ENCODE peak calls at places on chromosomes 5 and 9, in seven cellular contexts. One of them, this sample, is unnamed. For H3K4me1 and H3K27me3, the result is how much of the 10 kb centered on the place peaks cover.

GRCh38 chr5:96332535-96333396 is 100.3 kb downstream of the PCSK1 start:
- DNase-seq in cardiac muscle cell: no peak
- DNase-seq in gastrocnemius medialis: no peak
- DNase-seq in fibroblast of lung: no peak
- DNase-seq in ovary: no peak
- DNase-seq in naive thymus-derived CD4-positive, alpha-beta T cell: no peak
- DNase-seq in transverse colon: no peak
- DNase-seq in this sample: no peak

GRCh38 chr5:93596310-93596675 is 13.3 kb downstream of the NR2F1 start:
- DNase-seq in fibroblast of lung: no peak
- DNase-seq in ovary: peak
- DNase-seq in gastrocnemius medialis: no peak
- DNase-seq in naive thymus-derived CD4-positive, alpha-beta T cell: no peak
- DNase-seq in transverse colon: no peak
- DNase-seq in cardiac muscle cell: no peak
- DNase-seq in this sample: no peak

GRCh38 chr5:132418876-132419275 is 49.4 kb downstream of the SLC22A5 start:
- DNase-seq in transverse colon: no peak
- DNase-seq in fibroblast of lung: no peak
- DNase-seq in ovary: no peak
- DNase-seq in gastrocnemius medialis: no peak
- DNase-seq in naive thymus-derived CD4-positive, alpha-beta T cell: no peak
- DNase-seq in cardiac muscle cell: no peak
- DNase-seq in this sample: no peak

GRCh38 chr9:93491593-93492232 is 38.3 kb upstream of the FAM120AOS start:
- DNase-seq in fibroblast of lung: no peak
- DNase-seq in gastrocnemius medialis: no peak
- DNase-seq in transverse colon: no peak
- DNase-seq in ovary: no peak
- DNase-seq in cardiac muscle cell: no peak
- DNase-seq in naive thymus-derived CD4-positive, alpha-beta T cell: no peak
- DNase-seq in this sample: no peak

GRCh38 chr9:124133752-124134151 is 122.2 kb downstream of the LHX2 start:
- DNase-seq in cardiac muscle cell: peak
- DNase-seq in fibroblast of lung: peak
- DNase-seq in transverse colon: peak
- DNase-seq in gastrocnemius medialis: no peak
- DNase-seq in ovary: no peak
- DNase-seq in naive thymus-derived CD4-positive, alpha-beta T cell: no peak
- DNase-seq in this sample: no peak

GRCh38 chr5:164784230-164784629 is 1278.8 kb downstream of the MAT2B start:
- DNase-seq in ovary: no peak
- DNase-seq in naive thymus-derived CD4-positive, alpha-beta T cell: no peak
- DNase-seq in fibroblast of lung: no peak
- DNase-seq in cardiac muscle cell: no peak
- DNase-seq in transverse colon: no peak
- DNase-seq in gastrocnemius medialis: no peak
- DNase-seq in this sample: no peak

GRCh38 chr5:61123145-61123544 is 39.1 kb downstream of the SMIM15 start:
- DNase-seq in gastrocnemius medialis: no peak
- DNase-seq in cardiac muscle cell: no peak
- DNase-seq in naive thymus-derived CD4-positive, alpha-beta T cell: no peak
- DNase-seq in fibroblast of lung: no peak
- DNase-seq in transverse colon: peak
- DNase-seq in ovary: no peak
- DNase-seq in this sample: no peak

GRCh38 chr9:78358329-78359051 is 61.6 kb downstream of the PSAT1 start:
- DNase-seq in fibroblast of lung: no peak
- DNase-seq in cardiac muscle cell: no peak
- DNase-seq in ovary: no peak
- DNase-seq in transverse colon: no peak
- DNase-seq in gastrocnemius medialis: no peak
- DNase-seq in naive thymus-derived CD4-positive, alpha-beta T cell: no peak
- DNase-seq in this sample: no peak

GRCh38 chr5:119411291-119411934 is 40.9 kb upstream of the HSD17B4 start:
- DNase-seq in gastrocnemius medialis: no peak
- DNase-seq in fibroblast of lung: peak
- DNase-seq in cardiac muscle cell: no peak
- DNase-seq in naive thymus-derived CD4-positive, alpha-beta T cell: no peak
- DNase-seq in transverse colon: no peak
- DNase-seq in ovary: no peak
- DNase-seq in this sample: no peak

GRCh38 chr5:94422819-94423218 is 195.6 kb downstream of the KIAA0825 start:
- DNase-seq in transverse colon: no peak
- DNase-seq in cardiac muscle cell: no peak
- DNase-seq in fibroblast of lung: peak
- DNase-seq in gastrocnemius medialis: no peak
- DNase-seq in naive thymus-derived CD4-positive, alpha-beta T cell: no peak
- DNase-seq in ovary: no peak
- DNase-seq in this sample: no peak

GRCh38 chr9:82295177-82295576 is 306.6 kb downstream of the SPATA31D1 start:
- DNase-seq in fibroblast of lung: no peak
- DNase-seq in transverse colon: no peak
- DNase-seq in cardiac muscle cell: no peak
- DNase-seq in naive thymus-derived CD4-positive, alpha-beta T cell: no peak
- DNase-seq in gastrocnemius medialis: peak
- DNase-seq in ovary: no peak
- DNase-seq in this sample: no peak

GRCh38 chr5:122933926-122934325 is 88.5 kb downstream of the SNX24 start:
- DNase-seq in fibroblast of lung: no peak
- DNase-seq in naive thymus-derived CD4-positive, alpha-beta T cell: no peak
- DNase-seq in ovary: no peak
- DNase-seq in gastrocnemius medialis: no peak
- DNase-seq in cardiac muscle cell: no peak
- DNase-seq in transverse colon: no peak
- DNase-seq in this sample: no peak

DNA sequence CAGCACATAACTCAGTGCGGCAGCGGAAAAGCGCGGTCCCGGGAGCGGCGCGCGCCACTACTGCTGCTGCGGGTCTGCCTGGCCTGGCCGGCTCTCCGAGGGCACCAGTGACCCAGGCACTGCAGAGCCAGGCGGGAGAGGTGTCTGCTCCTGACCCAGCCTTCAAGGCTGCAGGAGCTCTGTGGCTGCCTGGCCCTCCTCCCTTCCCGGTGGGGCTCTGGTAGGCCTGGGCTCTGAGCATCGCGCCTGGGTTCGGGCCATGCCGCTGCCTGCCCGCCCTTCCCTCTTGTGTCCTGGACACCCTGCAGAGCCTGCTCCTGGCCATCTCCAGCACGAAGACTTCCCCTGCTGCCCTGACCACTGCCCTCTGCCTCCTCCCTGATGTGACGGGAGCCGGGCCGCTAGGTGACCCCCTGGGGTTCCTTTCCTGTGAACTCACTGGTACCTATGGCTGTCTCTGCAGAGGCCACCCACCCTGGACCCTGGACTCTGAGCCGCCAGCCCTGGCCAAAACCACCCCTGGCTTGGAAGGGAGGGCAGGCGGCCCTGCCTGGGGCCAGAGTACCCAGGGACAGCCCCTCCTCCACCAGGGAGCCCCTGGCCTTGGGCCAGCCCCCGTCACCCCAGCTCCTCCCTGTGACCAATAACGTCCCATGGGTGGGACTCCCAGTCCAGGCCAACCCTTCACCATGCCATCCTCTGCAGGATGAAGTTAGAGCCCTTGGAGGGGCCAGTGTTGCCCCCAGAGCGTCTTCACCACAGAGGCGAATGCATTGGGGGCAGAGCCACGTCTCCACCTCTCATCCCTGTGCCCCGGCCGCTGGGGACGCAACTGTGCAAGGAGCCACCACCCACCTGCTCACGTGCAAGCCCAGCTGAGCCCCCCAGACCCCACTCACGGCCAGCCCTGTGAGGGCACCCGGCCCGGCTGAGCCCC is 32.9 kb upstream of the UBAC1 start:
- DNase-seq in fibroblast of lung: no peak
- DNase-seq in transverse colon: no peak
- DNase-seq in naive thymus-derived CD4-positive, alpha-beta T cell: no peak
- DNase-seq in gastrocnemius medialis: no peak
- DNase-seq in ovary: peak
- DNase-seq in cardiac muscle cell: no peak
- DNase-seq in this sample: no peak
- H3K4me1 ChIP-seq in fibroblast of lung: under half
- H3K4me1 ChIP-seq in transverse colon: under half
- H3K4me1 ChIP-seq in naive thymus-derived CD4-positive, alpha-beta T cell: under half
- H3K4me1 ChIP-seq in gastrocnemius medialis: under half
- H3K4me1 ChIP-seq in ovary: under half
- H3K4me1 ChIP-seq in cardiac muscle cell: under half
- H3K4me1 ChIP-seq in this sample: under half

GRCh38 chr9:132456241-132456640 is 46.2 kb downstream of the CFAP77 start:
- DNase-seq in ovary: no peak
- DNase-seq in fibroblast of lung: no peak
- DNase-seq in gastrocnemius medialis: no peak
- DNase-seq in cardiac muscle cell: no peak
- DNase-seq in naive thymus-derived CD4-positive, alpha-beta T cell: no peak
- DNase-seq in transverse colon: no peak
- DNase-seq in this sample: no peak
- H3K27me3 ChIP-seq in ovary: under half
- H3K27me3 ChIP-seq in fibroblast of lung: under half
- H3K27me3 ChIP-seq in gastrocnemius medialis: under half
- H3K27me3 ChIP-seq in cardiac muscle cell: under half
- H3K27me3 ChIP-seq in naive thymus-derived CD4-positive, alpha-beta T cell: under half
- H3K27me3 ChIP-seq in transverse colon: under half
- H3K27me3 ChIP-seq in this sample: under half

GRCh38 chr9:131276891-131277672 is 772 bp upstream of the FAM78A start:
- DNase-seq in ovary: no peak
- DNase-seq in cardiac muscle cell: peak
- DNase-seq in naive thymus-derived CD4-positive, alpha-beta T cell: peak
- DNase-seq in transverse colon: no peak
- DNase-seq in gastrocnemius medialis: no peak
- DNase-seq in fibroblast of lung: no peak
- DNase-seq in this sample: no peak

GRCh38 chr9:131279196-131279926 is 3.1 kb upstream of the FAM78A start:
- DNase-seq in transverse colon: no peak
- DNase-seq in gastrocnemius medialis: no peak
- DNase-seq in fibroblast of lung: no peak
- DNase-seq in naive thymus-derived CD4-positive, alpha-beta T cell: no peak
- DNase-seq in cardiac muscle cell: peak
- DNase-seq in ovary: no peak
- DNase-seq in this sample: no peak

GRCh38 chr9:131278421-131279111 is 2.3 kb upstream of the FAM78A start:
- DNase-seq in cardiac muscle cell: no peak
- DNase-seq in ovary: no peak
- DNase-seq in naive thymus-derived CD4-positive, alpha-beta T cell: peak
- DNase-seq in fibroblast of lung: no peak
- DNase-seq in gastrocnemius medialis: no peak
- DNase-seq in transverse colon: no peak
- DNase-seq in this sample: no peak

GRCh38 chr9:131276107-131276888 is at the start of gene FAM78A:
- DNase-seq in ovary: peak
- DNase-seq in cardiac muscle cell: peak
- DNase-seq in gastrocnemius medialis: no peak
- DNase-seq in transverse colon: peak
- DNase-seq in naive thymus-derived CD4-positive, alpha-beta T cell: peak
- DNase-seq in fibroblast of lung: peak
- DNase-seq in this sample: no peak

GRCh38 chr9:131277673-131278420 is 1.5 kb upstream of the FAM78A start:
- DNase-seq in naive thymus-derived CD4-positive, alpha-beta T cell: peak
- DNase-seq in cardiac muscle cell: peak
- DNase-seq in transverse colon: peak
- DNase-seq in ovary: peak
- DNase-seq in gastrocnemius medialis: peak
- DNase-seq in fibroblast of lung: peak
- DNase-seq in this sample: peak
- H3K4me1 ChIP-seq in naive thymus-derived CD4-positive, alpha-beta T cell: under half
- H3K4me1 ChIP-seq in cardiac muscle cell: under half
- H3K4me1 ChIP-seq in transverse colon: under half
- H3K4me1 ChIP-seq in ovary: under half
- H3K4me1 ChIP-seq in gastrocnemius medialis: under half
- H3K4me1 ChIP-seq in fibroblast of lung: under half
- H3K4me1 ChIP-seq in this sample: under half

GRCh38 chr9:132832171-132832570 is 45.9 kb downstream of the AK8 start:
- DNase-seq in fibroblast of lung: no peak
- DNase-seq in gastrocnemius medialis: no peak
- DNase-seq in ovary: peak
- DNase-seq in transverse colon: no peak
- DNase-seq in cardiac muscle cell: no peak
- DNase-seq in naive thymus-derived CD4-positive, alpha-beta T cell: no peak
- DNase-seq in this sample: no peak
- H3K27me3 ChIP-seq in fibroblast of lung: under half
- H3K27me3 ChIP-seq in gastrocnemius medialis: under half
- H3K27me3 ChIP-seq in ovary: under half
- H3K27me3 ChIP-seq in transverse colon: under half
- H3K27me3 ChIP-seq in cardiac muscle cell: under half
- H3K27me3 ChIP-seq in naive thymus-derived CD4-positive, alpha-beta T cell: under half
- H3K27me3 ChIP-seq in this sample: under half

DNA sequence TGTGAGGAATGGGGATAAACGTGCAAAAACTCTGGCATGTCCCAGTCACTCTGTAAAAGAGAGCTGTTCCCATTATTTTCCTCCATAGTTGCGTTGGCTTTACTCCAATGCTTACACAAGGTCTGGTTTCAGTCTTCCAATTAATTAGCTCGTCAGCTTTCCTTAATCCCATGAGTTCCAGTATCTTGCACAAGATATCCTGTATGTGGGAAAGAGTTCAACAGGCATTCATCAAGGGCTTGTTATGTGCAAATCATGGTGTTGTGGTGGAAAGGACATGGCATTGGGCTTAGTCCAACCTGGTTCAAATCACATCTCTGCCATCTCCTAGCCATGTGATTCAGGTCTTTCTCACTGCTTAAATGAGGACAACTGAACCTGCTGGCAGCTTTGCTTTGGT is 77.5 kb upstream of the PANK3 start:
- DNase-seq in transverse colon: no peak
- DNase-seq in ovary: no peak
- DNase-seq in fibroblast of lung: peak
- DNase-seq in cardiac muscle cell: no peak
- DNase-seq in naive thymus-derived CD4-positive, alpha-beta T cell: no peak
- DNase-seq in gastrocnemius medialis: no peak
- DNase-seq in this sample: no peak
- H3K4me1 ChIP-seq in transverse colon: under half
- H3K4me1 ChIP-seq in ovary: under half
- H3K4me1 ChIP-seq in fibroblast of lung: under half
- H3K4me1 ChIP-seq in cardiac muscle cell: under half
- H3K4me1 ChIP-seq in naive thymus-derived CD4-positive, alpha-beta T cell: under half
- H3K4me1 ChIP-seq in gastrocnemius medialis: under half
- H3K4me1 ChIP-seq in this sample: under half

GRCh38 chr5:43037929-43038510 is 2.1 kb downstream of the ANXA2R start:
- DNase-seq in transverse colon: peak
- DNase-seq in cardiac muscle cell: no peak
- DNase-seq in fibroblast of lung: peak
- DNase-seq in ovary: no peak
- DNase-seq in naive thymus-derived CD4-positive, alpha-beta T cell: peak
- DNase-seq in gastrocnemius medialis: no peak
- DNase-seq in this sample: no peak

GRCh38 chr5:43038523-43038989 is 1.6 kb downstream of the ANXA2R start:
- DNase-seq in cardiac muscle cell: no peak
- DNase-seq in ovary: no peak
- DNase-seq in transverse colon: peak
- DNase-seq in fibroblast of lung: peak
- DNase-seq in gastrocnemius medialis: no peak
- DNase-seq in naive thymus-derived CD4-positive, alpha-beta T cell: no peak
- DNase-seq in this sample: no peak

GRCh38 chr5:43034591-43034968 is 5.5 kb downstream of the ANXA2R start:
- DNase-seq in gastrocnemius medialis: no peak
- DNase-seq in ovary: no peak
- DNase-seq in naive thymus-derived CD4-positive, alpha-beta T cell: no peak
- DNase-seq in transverse colon: no peak
- DNase-seq in cardiac muscle cell: no peak
- DNase-seq in fibroblast of lung: peak
- DNase-seq in this sample: no peak

GRCh38 chr5:43036856-43037711 is 3.0 kb downstream of the ANXA2R start:
- DNase-seq in gastrocnemius medialis: no peak
- DNase-seq in transverse colon: peak
- DNase-seq in ovary: no peak
- DNase-seq in fibroblast of lung: peak
- DNase-seq in cardiac muscle cell: no peak
- DNase-seq in naive thymus-derived CD4-positive, alpha-beta T cell: no peak
- DNase-seq in this sample: no peak

GRCh38 chr5:43036409-43036808 is 3.7 kb downstream of the ANXA2R start:
- DNase-seq in ovary: no peak
- DNase-seq in naive thymus-derived CD4-positive, alpha-beta T cell: no peak
- DNase-seq in fibroblast of lung: peak
- DNase-seq in gastrocnemius medialis: no peak
- DNase-seq in cardiac muscle cell: no peak
- DNase-seq in transverse colon: no peak
- DNase-seq in this sample: no peak
- H3K27me3 ChIP-seq in ovary: under half
- H3K27me3 ChIP-seq in naive thymus-derived CD4-positive, alpha-beta T cell: under half
- H3K27me3 ChIP-seq in fibroblast of lung: under half
- H3K27me3 ChIP-seq in gastrocnemius medialis: under half
- H3K27me3 ChIP-seq in cardiac muscle cell: half or more
- H3K27me3 ChIP-seq in transverse colon: half or more
- H3K27me3 ChIP-seq in this sample: under half

This sample was measured in thoracic aorta.